ENCODE peak calls at places on chromosomes 4 and X, in nine cellular contexts. One of them, this sample, is unnamed.

GRCh38 chr4:174707897-174708296 is 121.2 kb downstream of the GLRA3 start:
- DNase-seq in central memory CD4-positive, alpha-beta T cell: no peak
- DNase-seq in cardiac muscle cell: no peak
- DNase-seq in heart left ventricle: no peak
- DNase-seq in memory B cell: no peak
- DNase-seq in pancreas: no peak
- DNase-seq in left colon: no peak
- DNase-seq in DMS153: no peak
- DNase-seq in effector CD4-positive, alpha-beta T cell: no peak
- DNase-seq in this sample: no peak

GRCh38 chr4:122826000-122826595 is 533 bp upstream of the FGF2 start:
- DNase-seq in central memory CD4-positive, alpha-beta T cell: no peak
- DNase-seq in cardiac muscle cell: no peak
- DNase-seq in heart left ventricle: no peak
- DNase-seq in memory B cell: no peak
- DNase-seq in pancreas: no peak
- DNase-seq in left colon: no peak
- DNase-seq in DMS153: no peak
- DNase-seq in effector CD4-positive, alpha-beta T cell: no peak
- DNase-seq in this sample: no peak

GRCh38 chrX:31224321-31225012 is 152.6 kb upstream of the FTHL17 start:
- DNase-seq in central memory CD4-positive, alpha-beta T cell: no peak
- DNase-seq in cardiac muscle cell: no peak
- DNase-seq in heart left ventricle: no peak
- DNase-seq in memory B cell: no peak
- DNase-seq in pancreas: no peak
- DNase-seq in left colon: no peak
- DNase-seq in DMS153: no peak
- DNase-seq in effector CD4-positive, alpha-beta T cell: no peak
- DNase-seq in this sample: no peak

GRCh38 chr4:188113156-188113555 is 3.8 kb upstream of the TRIML2 start:
- DNase-seq in central memory CD4-positive, alpha-beta T cell: no peak
- DNase-seq in cardiac muscle cell: no peak
- DNase-seq in heart left ventricle: no peak
- DNase-seq in memory B cell: no peak
- DNase-seq in pancreas: no peak
- DNase-seq in left colon: no peak
- DNase-seq in DMS153: no peak
- DNase-seq in effector CD4-positive, alpha-beta T cell: no peak
- DNase-seq in this sample: no peak

GRCh38 chr4:124070688-124071484 is 641.6 kb downstream of the ANKRD50 start:
- DNase-seq in central memory CD4-positive, alpha-beta T cell: no peak
- DNase-seq in cardiac muscle cell: no peak
- DNase-seq in heart left ventricle: no peak
- DNase-seq in memory B cell: no peak
- DNase-seq in pancreas: no peak
- DNase-seq in left colon: no peak
- DNase-seq in DMS153: no peak
- DNase-seq in effector CD4-positive, alpha-beta T cell: no peak
- DNase-seq in this sample: no peak

GRCh38 chr4:145731026-145731425 is 51.1 kb downstream of the C4orf51 start:
- DNase-seq in central memory CD4-positive, alpha-beta T cell: no peak
- DNase-seq in cardiac muscle cell: no peak
- DNase-seq in heart left ventricle: no peak
- DNase-seq in memory B cell: no peak
- DNase-seq in pancreas: peak; percentile 66
- DNase-seq in left colon: peak; percentile 62
- DNase-seq in DMS153: peak; percentile 69
- DNase-seq in effector CD4-positive, alpha-beta T cell: no peak
- DNase-seq in this sample: no peak

GRCh38 chrX:100685284-100685996 is 41.4 kb downstream of the SRPX2 start:
- DNase-seq in central memory CD4-positive, alpha-beta T cell: peak; percentile 64
- DNase-seq in cardiac muscle cell: peak; percentile 69
- DNase-seq in heart left ventricle: no peak
- DNase-seq in memory B cell: peak; percentile 67
- DNase-seq in pancreas: peak; percentile 46
- DNase-seq in left colon: peak; percentile 75
- DNase-seq in DMS153: peak; percentile 47
- DNase-seq in effector CD4-positive, alpha-beta T cell: peak; percentile 48
- DNase-seq in this sample: peak; percentile 21

GRCh38 chr4:157271166-157271869 is 50.8 kb downstream of the GRIA2 start:
- DNase-seq in central memory CD4-positive, alpha-beta T cell: no peak
- DNase-seq in cardiac muscle cell: no peak
- DNase-seq in heart left ventricle: no peak
- DNase-seq in memory B cell: no peak
- DNase-seq in pancreas: no peak
- DNase-seq in left colon: no peak
- DNase-seq in DMS153: no peak
- DNase-seq in effector CD4-positive, alpha-beta T cell: no peak
- DNase-seq in this sample: no peak

GRCh38 chr4:26110493-26110892 is 196.5 kb downstream of the SMIM20 start:
- DNase-seq in central memory CD4-positive, alpha-beta T cell: no peak
- DNase-seq in cardiac muscle cell: no peak
- DNase-seq in heart left ventricle: no peak
- DNase-seq in memory B cell: no peak
- DNase-seq in pancreas: no peak
- DNase-seq in left colon: no peak
- DNase-seq in DMS153: no peak
- DNase-seq in effector CD4-positive, alpha-beta T cell: no peak
- DNase-seq in this sample: no peak

GRCh38 chr4:70718811-70719604 is 2.8 kb upstream of the RUFY3 start:
- DNase-seq in central memory CD4-positive, alpha-beta T cell: no peak
- DNase-seq in cardiac muscle cell: no peak
- DNase-seq in heart left ventricle: no peak
- DNase-seq in memory B cell: no peak
- DNase-seq in pancreas: no peak
- DNase-seq in left colon: no peak
- DNase-seq in DMS153: no peak
- DNase-seq in effector CD4-positive, alpha-beta T cell: no peak
- DNase-seq in this sample: no peak

GRCh38 chr4:75180790-75181776 is 248.2 kb downstream of the PARM1 start:
- DNase-seq in central memory CD4-positive, alpha-beta T cell: no peak
- DNase-seq in cardiac muscle cell: no peak
- DNase-seq in heart left ventricle: peak; percentile 24
- DNase-seq in memory B cell: peak; percentile 13
- DNase-seq in pancreas: no peak
- DNase-seq in left colon: peak; percentile 72
- DNase-seq in DMS153: no peak
- DNase-seq in effector CD4-positive, alpha-beta T cell: no peak
- DNase-seq in this sample: no peak

GRCh38 chrX:107935200-107935599 is 47.0 kb downstream of the TEX13B start:
- DNase-seq in central memory CD4-positive, alpha-beta T cell: no peak
- DNase-seq in cardiac muscle cell: no peak
- DNase-seq in heart left ventricle: no peak
- DNase-seq in memory B cell: no peak
- DNase-seq in pancreas: no peak
- DNase-seq in left colon: no peak
- DNase-seq in DMS153: no peak
- DNase-seq in effector CD4-positive, alpha-beta T cell: no peak
- DNase-seq in this sample: no peak

GRCh38 chr4:79678472-79679202 is 270.6 kb upstream of the GK2 start:
- DNase-seq in central memory CD4-positive, alpha-beta T cell: no peak
- DNase-seq in cardiac muscle cell: no peak
- DNase-seq in heart left ventricle: no peak
- DNase-seq in memory B cell: no peak
- DNase-seq in pancreas: no peak
- DNase-seq in left colon: no peak
- DNase-seq in DMS153: no peak
- DNase-seq in effector CD4-positive, alpha-beta T cell: no peak
- DNase-seq in this sample: no peak

GRCh38 chrX:136630881-136631280 is 17.1 kb upstream of the CD40LG start:
- DNase-seq in central memory CD4-positive, alpha-beta T cell: peak; percentile 44
- DNase-seq in cardiac muscle cell: no peak
- DNase-seq in heart left ventricle: no peak
- DNase-seq in memory B cell: no peak
- DNase-seq in pancreas: no peak
- DNase-seq in left colon: no peak
- DNase-seq in DMS153: no peak
- DNase-seq in effector CD4-positive, alpha-beta T cell: no peak
- DNase-seq in this sample: no peak

GRCh38 chr4:71130827-71131603 is 137.6 kb downstream of the DCK start:
- DNase-seq in central memory CD4-positive, alpha-beta T cell: no peak
- DNase-seq in cardiac muscle cell: no peak
- DNase-seq in heart left ventricle: no peak
- DNase-seq in memory B cell: no peak
- DNase-seq in pancreas: no peak
- DNase-seq in left colon: no peak
- DNase-seq in DMS153: no peak
- DNase-seq in effector CD4-positive, alpha-beta T cell: no peak
- DNase-seq in this sample: no peak